ENCODE peak calls at places on chromosomes 6 and 20, in six cellular contexts. N is IMR-90, Y is heart left ventricle, S is stomach, Q is transverse colon, W is thyroid gland. M is an unnamed sample.

GRCh38 chr6:43951063-43951755 is 176.0 kb downstream of the MRPL14 start:
- DNase-seq in Y (peak; percentile 58), N (no peak), Q (peak; percentile 75), S (peak; percentile 87), W (peak; percentile 92), M (peak; percentile 92)

GRCh38 chr6:18997375-18997826 is 610.3 kb downstream of the RNF144B start:
- DNase-seq in S (no peak), N (peak; percentile 41), Q (no peak), W (peak; percentile 21), Y (no peak), M (peak; percentile 64)

GRCh38 chr20:25306991-25307903 is 59.4 kb downstream of the PYGB start:
- DNase-seq in S (no peak), Y (no peak), Q (no peak), N (no peak), W (no peak), M (no peak)

GRCh38 chr20:40547492-40548129 is 141.4 kb downstream of the MAFB start:
- DNase-seq in N (no peak), Q (no peak), W (no peak), S (no peak), Y (no peak), M (no peak)

GRCh38 chr20:57417051-57417689 is 26.0 kb downstream of the RBM38 start:
- DNase-seq in S (no peak), Q (no peak), W (no peak), N (no peak), Y (no peak), M (peak; percentile 53)

GRCh38 chr20:2700913-2701620 is 8.5 kb downstream of the EBF4 start:
- DNase-seq in Q (no peak), S (no peak), N (no peak), W (no peak), Y (no peak), M (no peak)

GRCh38 chr20:62030834-62031434 is 34.7 kb downstream of the TAF4 start:
- DNase-seq in W (no peak), S (no peak), Q (no peak), Y (no peak), N (no peak), M (no peak)

GRCh38 chr6:16045238-16045637 is 83.6 kb upstream of the MYLIP start:
- DNase-seq in N (no peak), Q (no peak), W (no peak), Y (no peak), S (no peak), M (no peak)

GRCh38 chr6:151260191-151260590 is 20.4 kb downstream of the AKAP12 start:
- DNase-seq in W (no peak), Y (no peak), Q (no peak), S (no peak), N (no peak), M (no peak)

GRCh38 chr20:10504893-10505292 is 69.8 kb downstream of the SLX4IP start:
- DNase-seq in S (no peak), N (peak; percentile 21), W (no peak), Y (no peak), Q (no peak), M (peak; percentile 88)

GRCh38 chr20:50056951-50057403 is 56.0 kb downstream of the UBE2V1 start:
- DNase-seq in Y (no peak), Q (no peak), W (peak; percentile 72), N (no peak), S (no peak), M (no peak)

GRCh38 chr6:15260099-15260821 is 14.4 kb downstream of the JARID2 start:
- DNase-seq in N (peak; percentile 67), Y (no peak), Q (no peak), W (no peak), S (no peak), M (no peak)

GRCh38 chr6:125361868-125362267 is 60.1 kb upstream of the HDDC2 start:
- DNase-seq in S (no peak), N (no peak), Y (no peak), Q (no peak), W (no peak), M (no peak)

GRCh38 chr6:32108094-32108627 is 977 bp downstream of the TNXB start:
- DNase-seq in Q (peak; percentile 48), Y (peak; percentile 81), W (peak; percentile 51), N (peak; percentile 21), S (peak; percentile 56), M (no peak)

GRCh38 chr6:40710626-40711354 is 123.6 kb upstream of the LRFN2 start:
- DNase-seq in W (no peak), N (no peak), Y (no peak), Q (no peak), S (no peak), M (no peak)

GRCh38 chr6:41466437-41466990 is 79.7 kb upstream of the FOXP4 start:
- DNase-seq in W (no peak), N (no peak), S (no peak), Q (no peak), Y (no peak), M (peak; percentile 80)

GRCh38 chr20:38134427-38135281 is 30.4 kb downstream of the TGM2 start:
- DNase-seq in Q (no peak), Y (no peak), S (no peak), W (no peak), N (peak; percentile 64), M (peak; percentile 53)

GRCh38 chr20:4697874-4698221 is 23.9 kb upstream of the PRND start:
- DNase-seq in Q (no peak), W (no peak), Y (no peak), S (no peak), N (no peak), M (no peak)

GRCh38 chr6:39892490-39893129 is 41.7 kb downstream of the MOCS1 start:
- DNase-seq in W (peak; percentile 69), Q (peak; percentile 66), S (peak; percentile 74), Y (peak; percentile 61), N (peak; percentile 69), M (peak; percentile 49)

GRCh38 chr20:61949363-61949713 is 116.3 kb downstream of the TAF4 start:
- DNase-seq in S (no peak), Y (no peak), N (no peak), Q (no peak), W (no peak), M (no peak)

GRCh38 chr6:65191412-65191811 is 515.6 kb downstream of the EYS start:
- DNase-seq in Q (no peak), N (no peak), S (no peak), Y (no peak), W (no peak), M (no peak)

GRCh38 chr6:89063881-89064280 is 16.7 kb upstream of the PNRC1 start:
- DNase-seq in W (no peak), Y (no peak), N (no peak), Q (no peak), S (no peak), M (no peak)

GRCh38 chr6:142301421-142302391 is at the start of gene ADGRG6:
- DNase-seq in Y (peak; percentile 24), Q (peak; percentile 55), W (no peak), S (peak; percentile 58), N (peak; percentile 28), M (no peak)
- TF ChIP-seq POLR2A in Y (no peak), Q (no peak), W (no peak), S (no peak), N (no peak), M (no peak)

GRCh38 chr6:100165442-100165841 is 171.4 kb upstream of the MCHR2 start:
- DNase-seq in W (no peak), S (no peak), N (no peak), Q (no peak), Y (no peak), M (no peak)
- TF ChIP-seq POLR2A in W (no peak), S (no peak), N (no peak), Q (no peak), Y (no peak), M (no peak)

DNA sequence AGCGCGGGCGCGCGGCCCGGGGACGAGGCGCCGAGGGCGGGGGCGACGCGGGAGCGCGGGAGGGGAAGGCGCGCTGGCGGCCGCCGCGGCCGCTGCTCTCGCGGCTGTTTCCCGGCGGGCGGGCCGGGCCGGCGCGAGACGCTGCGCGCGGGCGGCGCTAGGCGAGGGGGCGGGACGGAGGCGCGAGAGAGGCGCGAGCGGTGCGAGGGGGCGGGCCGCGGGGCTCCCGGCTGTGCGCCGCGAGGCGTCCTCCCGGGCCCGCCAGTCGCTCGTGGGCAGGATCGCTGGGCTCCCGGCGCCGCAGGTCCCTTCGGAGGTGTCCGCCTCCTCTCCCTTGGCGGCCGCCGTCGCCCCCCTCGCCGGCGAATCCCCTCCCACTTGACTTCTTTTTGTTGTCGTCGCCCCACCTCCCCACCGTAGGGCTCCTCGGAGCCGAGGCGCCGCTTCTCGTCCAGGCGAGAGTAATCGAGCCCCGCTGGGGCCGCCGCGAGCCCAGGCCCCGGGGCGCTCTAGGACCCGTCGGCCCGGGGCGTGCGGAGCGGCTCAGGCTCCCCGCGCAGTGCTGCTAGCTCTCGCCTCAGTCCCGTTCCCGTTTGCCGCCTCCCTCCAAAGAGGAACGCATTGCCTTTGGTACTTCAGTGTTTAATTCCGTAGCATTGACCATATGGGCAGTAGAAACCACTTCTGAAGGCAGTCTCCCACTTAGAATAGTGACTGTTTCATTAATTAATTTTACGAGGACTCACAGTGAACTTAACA is at the start of gene RANBP9:
- DNase-seq in Y (peak; percentile 90), S (peak; percentile 89), N (peak; percentile 86), W (peak; percentile 91), Q (peak; percentile 90), M (peak; percentile 94)
- TF ChIP-seq POLR2A in Y (peak; percentile 76), S (no peak), N (peak; percentile 74), W (peak; percentile 81), Q (peak; percentile 67), M (peak; percentile 60)

GRCh38 chr6:36608788-36609563 is 14.8 kb downstream of the SRSF3 start:
- DNase-seq in Y (no peak), N (no peak), Q (no peak), W (no peak), S (no peak), M (no peak)
- TF ChIP-seq POLR2A in Y (no peak), N (no peak), Q (peak; percentile 6), W (no peak), S (no peak), M (no peak)

DNA sequence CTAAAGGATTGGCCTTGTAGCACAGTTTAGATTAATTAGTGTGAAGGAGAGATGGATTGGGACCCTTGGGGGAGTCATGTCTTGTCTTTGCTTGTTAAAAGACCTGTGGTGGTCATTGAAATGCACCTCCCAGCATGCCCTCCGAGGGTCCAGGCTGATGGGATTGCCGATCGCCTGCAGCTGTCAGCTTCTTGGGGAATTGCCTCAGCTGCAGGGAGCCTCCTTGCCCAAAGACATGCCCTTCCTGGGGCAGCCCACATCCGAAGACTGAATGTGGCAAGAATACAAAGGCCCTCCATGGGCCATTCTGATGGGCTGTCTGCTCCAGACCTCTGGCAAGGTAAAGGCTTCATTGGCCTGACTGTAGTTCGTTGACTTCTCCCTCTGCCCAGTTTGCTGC is 150.7 kb downstream of the FARS2 start:
- DNase-seq in S (no peak), N (no peak), Q (no peak), Y (no peak), W (no peak), M (no peak)
- TF ChIP-seq POLR2A in S (no peak), N (no peak), Q (no peak), Y (no peak), W (no peak), M (no peak)